ENCODE peak calls at places on chromosomes 7 and 10, in five cellular contexts. I, P, E, W and N are unnamed samples.

GRCh38 chr10:42304341-42304740 is 334.0 kb downstream of the ZNF33B start:
- DNase-seq in P (no peak), I (no peak), W (no peak), E (no peak), N (no peak)

GRCh38 chr7:44891791-44892190 is 6.5 kb upstream of the PURB start:
- DNase-seq in I (no peak), E (no peak), W (no peak), P (no peak), N (no peak)

GRCh38 chr10:48277093-48277492 is 2.6 kb upstream of the FRMPD2 start:
- DNase-seq in I (no peak), W (no peak), P (no peak), E (no peak), N (no peak)

GRCh38 chr10:77817541-77817940 is 109.0 kb downstream of the DLG5 start:
- DNase-seq in E (peak; percentile 34), W (no peak), P (peak; percentile 34), I (no peak), N (no peak)

GRCh38 chr7:39430441-39430840 is 135.8 kb upstream of the YAE1 start:
- DNase-seq in I (no peak), E (no peak), W (no peak), P (no peak), N (no peak)

GRCh38 chr7:154437238-154437637 is 385.0 kb downstream of the DPP6 start:
- DNase-seq in P (no peak), W (no peak), I (no peak), E (no peak), N (no peak)

GRCh38 chr7:126700807-126701604 is 551.7 kb downstream of the GRM8 start:
- DNase-seq in E (no peak), P (no peak), I (no peak), W (no peak), N (peak; percentile 43)

GRCh38 chr10:43846187-43846680 is 197.6 kb upstream of the ZNF32 start:
- DNase-seq in W (peak; percentile 45), E (no peak), I (no peak), P (peak; percentile 83), N (no peak)

GRCh38 chr10:66924674-66925345 is 1.0 kb upstream of the LRRTM3 start:
- DNase-seq in P (no peak), E (no peak), I (no peak), W (no peak), N (no peak)

GRCh38 chr10:93150289-93150688 is 76.6 kb downstream of the CYP26A1 start:
- DNase-seq in W (no peak), I (no peak), E (no peak), P (no peak), N (no peak)

GRCh38 chr10:50506861-50507573 is 116.7 kb downstream of the SGMS1 start:
- DNase-seq in P (peak; percentile 68), E (no peak), I (no peak), W (no peak), N (no peak)

GRCh38 chr10:5517546-5517945 is 7.2 kb upstream of the CALML3 start:
- DNase-seq in W (no peak), I (no peak), P (no peak), E (no peak), N (no peak)

GRCh38 chr7:83475403-83475802 is 173.5 kb downstream of the SEMA3E start:
- DNase-seq in W (no peak), E (no peak), P (no peak), I (no peak), N (no peak)

DNA sequence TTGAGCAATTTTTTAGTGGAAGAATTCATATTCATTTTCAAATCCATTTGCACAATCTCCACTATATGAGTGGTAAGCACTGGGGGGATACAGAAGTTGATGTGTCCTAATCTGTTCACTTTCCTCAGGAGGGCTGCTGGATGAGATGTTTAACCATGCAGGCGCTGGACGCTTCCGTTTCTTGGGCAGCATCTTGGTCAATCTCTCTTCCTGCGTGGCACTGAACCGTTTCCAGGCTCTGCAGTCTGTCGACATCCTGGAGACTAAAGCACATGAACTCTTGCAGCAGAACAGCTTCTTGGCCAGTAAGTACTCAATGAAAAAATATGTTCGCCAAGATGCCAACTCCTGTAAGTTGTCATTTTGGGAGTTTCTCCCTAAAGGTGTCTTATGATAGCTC is 179.3 kb downstream of the ABCA13 start:
- DNase-seq in I (no peak), W (no peak), E (no peak), P (no peak), N (no peak)
- H3K27ac ChIP-seq in I (no peak overlapping the region), W (no peak overlapping the region), E (no peak overlapping the region), P (no peak overlapping the region), N (no peak overlapping the region)

GRCh38 chr7:133352430-133352829 is 99.6 kb downstream of the EXOC4 start:
- DNase-seq in I (no peak), W (no peak), E (no peak), P (no peak), N (no peak)

GRCh38 chr7:133353775-133354174 is 100.9 kb downstream of the EXOC4 start:
- DNase-seq in I (no peak), E (no peak), P (no peak), W (no peak), N (no peak)

GRCh38 chr7:133355325-133355708 is 102.4 kb downstream of the EXOC4 start:
- DNase-seq in E (no peak), P (no peak), I (no peak), W (no peak), N (no peak)

GRCh38 chr7:133355822-133356221 is 102.9 kb downstream of the EXOC4 start:
- DNase-seq in E (no peak), P (no peak), I (no peak), W (no peak), N (no peak)

DNA sequence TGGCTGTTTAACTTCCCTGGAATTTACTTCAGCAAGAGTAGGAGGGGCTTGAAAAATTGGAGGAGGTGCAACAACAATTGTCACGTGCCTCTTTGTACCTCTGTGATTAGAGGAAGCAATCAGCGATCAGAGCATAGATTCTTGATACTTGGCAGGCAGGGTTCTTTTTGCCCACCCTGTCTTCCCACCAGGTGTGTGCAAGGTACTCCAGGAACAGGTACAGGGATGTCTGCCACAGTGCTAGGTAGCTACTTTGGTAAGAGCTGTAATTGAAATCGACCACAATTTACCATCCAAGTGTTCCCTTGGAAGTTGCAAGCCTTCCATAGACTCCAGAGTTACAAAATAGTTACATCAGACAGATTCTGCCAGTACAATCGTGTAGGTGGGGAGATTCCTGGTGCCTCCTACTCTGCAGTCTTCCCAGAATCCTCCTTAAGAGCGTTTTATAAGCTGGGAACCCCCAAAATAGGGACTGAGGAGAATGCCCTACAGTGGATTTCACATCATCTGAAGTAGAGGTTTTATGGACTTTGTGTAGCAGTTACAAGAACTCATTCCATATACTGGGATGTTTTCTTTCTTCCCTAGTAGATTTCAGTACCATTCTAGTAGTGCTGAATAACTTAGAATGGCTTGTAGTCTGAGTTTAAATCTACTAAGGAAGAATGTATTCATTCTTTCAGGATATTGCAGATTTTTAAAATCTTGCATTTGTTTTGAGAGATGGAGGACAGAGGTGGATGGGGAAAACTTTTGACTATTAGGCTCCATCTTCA is 101.9 kb downstream of the EXOC4 start:
- DNase-seq in P (no peak), E (no peak), W (no peak), I (no peak), N (no peak)
- H3K27ac ChIP-seq in P (no peak overlapping the region), E (no peak overlapping the region), W (no peak overlapping the region), I (no peak overlapping the region), N (no peak overlapping the region)

DNA sequence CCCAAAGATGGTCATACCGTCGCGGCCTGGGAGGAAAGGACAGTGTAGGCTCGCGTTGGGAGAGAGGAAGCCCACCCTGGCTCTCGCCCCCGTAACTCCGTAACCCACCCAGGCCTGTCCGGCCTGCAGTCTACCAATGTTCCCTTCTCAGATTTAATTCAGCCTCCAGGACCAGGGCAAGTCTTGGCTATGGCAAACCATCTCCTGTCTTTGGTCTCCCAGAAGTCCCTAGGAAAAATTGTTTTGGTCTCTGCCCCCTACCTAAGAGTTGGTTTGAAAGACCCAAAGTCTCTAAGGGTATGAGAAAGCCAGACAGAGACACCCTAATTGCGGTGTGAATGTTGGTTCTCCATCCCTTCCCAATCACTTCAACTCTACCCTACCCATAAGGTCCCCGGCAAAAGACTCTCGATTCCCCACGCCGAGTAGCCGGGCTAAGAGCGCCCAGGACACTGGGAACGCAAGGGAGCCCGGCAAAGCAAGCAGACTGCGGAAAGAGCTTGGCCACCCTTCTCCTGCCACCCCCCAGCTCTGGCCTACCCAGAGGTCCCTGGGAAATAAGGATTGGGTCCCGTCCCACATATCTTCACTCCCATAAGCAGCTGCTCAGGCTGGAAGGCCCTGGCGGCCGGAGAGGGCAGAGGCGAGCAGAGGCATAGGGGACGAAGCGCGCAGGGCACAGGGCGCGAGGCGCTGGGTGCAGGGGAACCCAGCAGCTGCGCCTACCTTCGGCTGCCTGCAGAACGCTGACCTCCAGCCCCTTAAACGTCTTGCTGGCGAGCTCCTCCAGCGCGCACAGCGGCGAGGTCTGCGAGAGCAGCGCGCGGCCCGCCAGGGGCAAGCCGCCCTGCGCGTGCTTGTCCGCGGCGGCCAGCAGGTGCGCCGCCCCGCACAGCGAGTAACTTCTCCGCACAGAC is 1.2 kb downstream of the LBX1 start:
- DNase-seq in E (peak; percentile 86), W (no peak), I (no peak), P (no peak), N (no peak)
- H3K27ac ChIP-seq in E (peak overlapping the region; percentile 96), W (no peak overlapping the region), I (no peak overlapping the region), P (no peak overlapping the region), N (no peak overlapping the region)

GRCh38 chr7:2623698-2624014 is 8.1 kb upstream of the TTYH3 start:
- DNase-seq in I (no peak), P (no peak), E (no peak), W (no peak), N (no peak)
- H3K27ac ChIP-seq in I (no peak overlapping the region), P (no peak overlapping the region), E (no peak overlapping the region), W (no peak overlapping the region), N (no peak overlapping the region)

GRCh38 chr7:77276120-77276519 is 76.5 kb upstream of the FGL2 start:
- DNase-seq in W (no peak), P (no peak), I (no peak), E (no peak), N (no peak)
- H3K27ac ChIP-seq in W (no peak overlapping the region), P (no peak overlapping the region), I (no peak overlapping the region), E (no peak overlapping the region), N (no peak overlapping the region)

GRCh38 chr7:8205572-8205971 is 56.4 kb downstream of the ICA1 start:
- DNase-seq in P (no peak), W (no peak), I (no peak), E (no peak), N (no peak)
- H3K27ac ChIP-seq in P (no peak overlapping the region), W (no peak overlapping the region), I (no peak overlapping the region), E (no peak overlapping the region), N (no peak overlapping the region)

GRCh38 chr10:114388275-114388674 is 16.0 kb downstream of the AFAP1L2 start:
- DNase-seq in I (no peak), P (no peak), E (no peak), W (no peak), N (no peak)
- H3K27ac ChIP-seq in I (no peak overlapping the region), P (no peak overlapping the region), E (no peak overlapping the region), W (no peak overlapping the region), N (no peak overlapping the region)